ENCODE peak calls at places on chromosomes 7 and 10, in six cellular contexts. G is activated CD4-positive, CD25-positive, alpha-beta regulatory T cell; T is upper lobe of right lung; Y is breast epithelium; X is stomach; J is progenitor cell of endocrine pancreas. M is an unnamed sample.

GRCh38 chr7:30470783-30471182 is 7.8 kb downstream of the NOD1 start:
- DNase-seq in G (no peak), T (no peak), Y (no peak), X (no peak), J (no peak), M (no peak)

GRCh38 chr10:8365935-8366911 is 311.7 kb downstream of the GATA3 start:
- DNase-seq in G (no peak), T (no peak), Y (no peak), X (peak), J (no peak), M (no peak)

GRCh38 chr7:127955051-127955531 is 76.1 kb downstream of the LRRC4 start:
- DNase-seq in G (no peak), T (no peak), Y (no peak), X (no peak), J (no peak), M (no peak)

GRCh38 chr7:122369756-122370155 is 65.2 kb upstream of the FEZF1 start:
- DNase-seq in G (no peak), T (no peak), Y (no peak), X (no peak), J (no peak), M (no peak)

GRCh38 chr10:113475381-113475807 is 77.5 kb upstream of the HABP2 start:
- DNase-seq in G (no peak), T (no peak), Y (no peak), X (no peak), J (no peak), M (no peak)

GRCh38 chr10:48555310-48556042 is 49.4 kb downstream of the ARHGAP22 start:
- DNase-seq in G (no peak), T (no peak), Y (no peak), X (no peak), J (no peak), M (no peak)

GRCh38 chr7:130721486-130722277 is 12.3 kb downstream of the KLF14 start:
- DNase-seq in G (no peak), T (peak), Y (no peak), X (peak), J (peak), M (no peak)

GRCh38 chr7:26365077-26365896 is 73.6 kb downstream of the SNX10 start:
- DNase-seq in G (peak), T (no peak), Y (no peak), X (peak), J (peak), M (peak)

GRCh38 chr10:101397140-101397539 is 43.2 kb downstream of the BTRC start:
- DNase-seq in G (no peak), T (no peak), Y (no peak), X (no peak), J (no peak), M (no peak)

GRCh38 chr7:157767466-157767865 is 430.7 kb downstream of the DNAJB6 start:
- DNase-seq in G (no peak), T (no peak), Y (no peak), X (no peak), J (no peak), M (no peak)

GRCh38 chr10:21257919-21258318 is 267.6 kb downstream of the SKIDA1 start:
- DNase-seq in G (no peak), T (no peak), Y (no peak), X (no peak), J (no peak), M (no peak)

GRCh38 chr10:79219276-79219957 is 127.9 kb upstream of the PPIF start:
- DNase-seq in G (no peak), T (no peak), Y (no peak), X (no peak), J (no peak), M (no peak)

GRCh38 chr7:95311389-95311788 is 12.9 kb downstream of the PON1 start:
- DNase-seq in G (no peak), T (no peak), Y (no peak), X (no peak), J (no peak), M (no peak)

GRCh38 chr7:150451833-150452431 is 1.5 kb downstream of the GIMAP8 start:
- DNase-seq in G (no peak), T (no peak), Y (no peak), X (no peak), J (no peak), M (peak)

GRCh38 chr10:99236627-99237309 is 1.1 kb upstream of the HPSE2 start:
- DNase-seq in G (no peak), T (no peak), Y (no peak), X (no peak), J (no peak), M (no peak)

GRCh38 chr7:1558841-1559625 is 3.0 kb upstream of the TMEM184A start:
- DNase-seq in G (no peak), T (peak), Y (peak), X (peak), J (no peak), M (no peak)

GRCh38 chr7:88806280-88807037 is 10.9 kb upstream of the TEX47 start:
- DNase-seq in G (no peak), T (no peak), Y (no peak), X (no peak), J (no peak), M (no peak)

GRCh38 chr10:115665549-115665948 is 572.4 kb downstream of the ATRNL1 start:
- DNase-seq in G (no peak), T (no peak), Y (no peak), X (no peak), J (no peak), M (no peak)

GRCh38 chr10:109726473-109726872 is 196.8 kb downstream of the XPNPEP1 start:
- DNase-seq in G (no peak), T (no peak), Y (no peak), X (no peak), J (no peak), M (no peak)

GRCh38 chr7:27605689-27606269 is 56.9 kb downstream of the HIBADH start:
- DNase-seq in G (no peak), T (no peak), Y (no peak), X (no peak), J (no peak), M (no peak)

GRCh38 chr10:76649723-76650127 is 987.9 kb downstream of the KCNMA1 start:
- DNase-seq in G (no peak), T (no peak), Y (no peak), X (peak), J (no peak), M (no peak)

GRCh38 chr7:94145602-94146001 is 141.4 kb upstream of the BET1 start:
- DNase-seq in G (no peak), T (no peak), Y (no peak), X (no peak), J (no peak), M (no peak)

GRCh38 chr7:41256186-41256945 is 446.5 kb downstream of the INHBA start:
- DNase-seq in G (no peak), T (no peak), Y (no peak), X (no peak), J (no peak), M (no peak)

GRCh38 chr10:20466731-20467130 is 430.4 kb downstream of the NEBL start:
- DNase-seq in G (no peak), T (no peak), Y (no peak), X (no peak), J (no peak), M (no peak)

GRCh38 chr10:76036410-76036940 is 605.1 kb downstream of the LRMDA start:
- DNase-seq in G (no peak), T (peak), Y (peak), X (peak), J (peak), M (peak)

GRCh38 chr10:75071164-75071489 is 40.3 kb upstream of the SAMD8 start:
- DNase-seq in G (no peak), T (no peak), Y (no peak), X (no peak), J (no peak), M (no peak)

GRCh38 chr10:72682626-72683025 is 9.3 kb upstream of the MCU start:
- DNase-seq in G (no peak), T (no peak), Y (no peak), X (no peak), J (no peak), M (no peak)

GRCh38 chr10:77231884-77232283 is 405.7 kb downstream of the KCNMA1 start:
- DNase-seq in G (no peak), T (no peak), Y (no peak), X (no peak), J (no peak), M (no peak)

GRCh38 chr7:2937701-2938513 is 93.8 kb upstream of the GNA12 start:
- DNase-seq in G (no peak), T (peak), Y (peak), X (no peak), J (no peak), M (no peak)

GRCh38 chr7:91603707-91604106 is 276.8 kb downstream of the MTERF1 start:
- DNase-seq in G (no peak), T (no peak), Y (no peak), X (no peak), J (no peak), M (no peak)

GRCh38 chr7:98456851-98457250 is 56.0 kb upstream of the BAIAP2L1 start:
- DNase-seq in G (no peak), T (no peak), Y (no peak), X (no peak), J (no peak), M (no peak)

GRCh38 chr7:71504697-71505441 is 372.9 kb downstream of the GALNT17 start:
- DNase-seq in G (no peak), T (no peak), Y (no peak), X (no peak), J (no peak), M (no peak)

GRCh38 chr10:24853661-24854060 is 98.7 kb downstream of the PRTFDC1 start:
- DNase-seq in G (no peak), T (no peak), Y (no peak), X (no peak), J (no peak), M (no peak)

GRCh38 chr7:120856621-120857352 is 1.2 kb downstream of the TSPAN12 start:
- DNase-seq in G (no peak), T (peak), Y (no peak), X (no peak), J (peak), M (no peak)

GRCh38 chr7:30149640-30150272 is 15.0 kb downstream of the MTURN start:
- DNase-seq in G (no peak), T (no peak), Y (no peak), X (no peak), J (no peak), M (no peak)

GRCh38 chr10:63128443-63128842 is 4.7 kb upstream of the NRBF2 start:
- DNase-seq in G (no peak), T (no peak), Y (no peak), X (no peak), J (no peak), M (no peak)

GRCh38 chr7:103889451-103889850 is 100.0 kb downstream of the RELN start:
- DNase-seq in G (no peak), T (no peak), Y (no peak), X (no peak), J (no peak), M (no peak)

GRCh38 chr7:86930554-86931307 is 128.7 kb downstream of the ELAPOR2 start:
- DNase-seq in G (no peak), T (no peak), Y (no peak), X (no peak), J (no peak), M (no peak)